ENCODE peak calls at places on chromosomes 16 and 17, in seven cellular contexts. One of them, this sample, is unnamed.

GRCh38 chr17:63263053-63263452 is 183.1 kb downstream of the CYB561 start:
- DNase-seq in body of pancreas: no peak
- DNase-seq in adrenal gland: no peak
- DNase-seq in heart left ventricle: no peak
- DNase-seq in gastrocnemius medialis: no peak
- DNase-seq in HCT116: no peak
- DNase-seq in ovary: no peak
- DNase-seq in this sample: no peak

GRCh38 chr16:57810197-57811024 is 8.1 kb upstream of the KIFC3 start:
- DNase-seq in body of pancreas: peak; percentile 94
- DNase-seq in adrenal gland: peak; percentile 72
- DNase-seq in heart left ventricle: peak; percentile 88
- DNase-seq in gastrocnemius medialis: peak; percentile 64
- DNase-seq in HCT116: peak; percentile 82
- DNase-seq in ovary: peak; percentile 66
- DNase-seq in this sample: peak; percentile 56

GRCh38 chr16:87041286-87041685 is 275.9 kb downstream of the C16orf95 start:
- DNase-seq in body of pancreas: no peak
- DNase-seq in adrenal gland: no peak
- DNase-seq in heart left ventricle: no peak
- DNase-seq in gastrocnemius medialis: no peak
- DNase-seq in HCT116: no peak
- DNase-seq in ovary: no peak
- DNase-seq in this sample: no peak

GRCh38 chr17:80861360-80861861 is 130.2 kb upstream of the CHMP6 start:
- DNase-seq in body of pancreas: no peak
- DNase-seq in adrenal gland: no peak
- DNase-seq in heart left ventricle: no peak
- DNase-seq in gastrocnemius medialis: no peak
- DNase-seq in HCT116: no peak
- DNase-seq in ovary: no peak
- DNase-seq in this sample: no peak

GRCh38 chr17:36863676-36864075 is 73.6 kb upstream of the LHX1 start:
- DNase-seq in body of pancreas: no peak
- DNase-seq in adrenal gland: no peak
- DNase-seq in heart left ventricle: no peak
- DNase-seq in gastrocnemius medialis: no peak
- DNase-seq in HCT116: no peak
- DNase-seq in ovary: no peak
- DNase-seq in this sample: no peak

GRCh38 chr16:1614226-1615102 is 2.3 kb downstream of the CRAMP1 start:
- DNase-seq in body of pancreas: peak; percentile 16
- DNase-seq in adrenal gland: peak; percentile 35
- DNase-seq in heart left ventricle: no peak
- DNase-seq in gastrocnemius medialis: no peak
- DNase-seq in HCT116: no peak
- DNase-seq in ovary: peak; percentile 27
- DNase-seq in this sample: no peak

GRCh38 chr17:30597776-30598288 is 120.6 kb downstream of the GOSR1 start:
- DNase-seq in body of pancreas: no peak
- DNase-seq in adrenal gland: no peak
- DNase-seq in heart left ventricle: no peak
- DNase-seq in gastrocnemius medialis: no peak
- DNase-seq in HCT116: no peak
- DNase-seq in ovary: no peak
- DNase-seq in this sample: no peak

GRCh38 chr17:50638851-50639767 is 4.4 kb downstream of the ABCC3 start:
- DNase-seq in body of pancreas: peak; percentile 98
- DNase-seq in adrenal gland: peak; percentile 93
- DNase-seq in heart left ventricle: peak; percentile 95
- DNase-seq in gastrocnemius medialis: peak; percentile 60
- DNase-seq in HCT116: peak; percentile 99
- DNase-seq in ovary: peak; percentile 93
- DNase-seq in this sample: peak; percentile 91

GRCh38 chr17:76569607-76570279 is 15.9 kb downstream of the ST6GALNAC2 start:
- DNase-seq in body of pancreas: peak; percentile 83
- DNase-seq in adrenal gland: peak; percentile 74
- DNase-seq in heart left ventricle: peak; percentile 44
- DNase-seq in gastrocnemius medialis: peak; percentile 75
- DNase-seq in HCT116: no peak
- DNase-seq in ovary: no peak
- DNase-seq in this sample: peak; percentile 67

GRCh38 chr16:86914850-86915717 is 336.7 kb downstream of the FOXL1 start:
- DNase-seq in body of pancreas: no peak
- DNase-seq in adrenal gland: no peak
- DNase-seq in heart left ventricle: no peak
- DNase-seq in gastrocnemius medialis: no peak
- DNase-seq in HCT116: no peak
- DNase-seq in ovary: no peak
- DNase-seq in this sample: no peak

GRCh38 chr17:1727258-1727789 is 2.8 kb downstream of the WDR81 start:
- DNase-seq in body of pancreas: no peak
- DNase-seq in adrenal gland: no peak
- DNase-seq in heart left ventricle: no peak
- DNase-seq in gastrocnemius medialis: no peak
- DNase-seq in HCT116: no peak
- DNase-seq in ovary: no peak
- DNase-seq in this sample: no peak

GRCh38 chr16:86509759-86510464 is 415 bp upstream of the FOXF1 start:
- DNase-seq in body of pancreas: peak; percentile 17
- DNase-seq in adrenal gland: no peak
- DNase-seq in heart left ventricle: no peak
- DNase-seq in gastrocnemius medialis: no peak
- DNase-seq in HCT116: no peak
- DNase-seq in ovary: peak; percentile 52
- DNase-seq in this sample: no peak

GRCh38 chr16:85015481-85016177 is 4.3 kb upstream of the ZDHHC7 start:
- DNase-seq in body of pancreas: no peak
- DNase-seq in adrenal gland: no peak
- DNase-seq in heart left ventricle: no peak
- DNase-seq in gastrocnemius medialis: no peak
- DNase-seq in HCT116: no peak
- DNase-seq in ovary: no peak
- DNase-seq in this sample: no peak

GRCh38 chr16:78022347-78022746 is at the start of gene CLEC3A:
- DNase-seq in body of pancreas: no peak
- DNase-seq in adrenal gland: no peak
- DNase-seq in heart left ventricle: no peak
- DNase-seq in gastrocnemius medialis: no peak
- DNase-seq in HCT116: no peak
- DNase-seq in ovary: no peak
- DNase-seq in this sample: no peak

GRCh38 chr17:22265807-22266206 is 573.5 kb downstream of the KCNJ18 start:
- DNase-seq in body of pancreas: no peak
- DNase-seq in adrenal gland: no peak
- DNase-seq in heart left ventricle: no peak
- DNase-seq in gastrocnemius medialis: no peak
- DNase-seq in HCT116: no peak
- DNase-seq in ovary: no peak
- DNase-seq in this sample: no peak

GRCh38 chr17:45307290-45308015 is 9.4 kb downstream of the MAP3K14 start:
- DNase-seq in body of pancreas: peak; percentile 77
- DNase-seq in adrenal gland: no peak
- DNase-seq in heart left ventricle: no peak
- DNase-seq in gastrocnemius medialis: no peak
- DNase-seq in HCT116: no peak
- DNase-seq in ovary: peak; percentile 72
- DNase-seq in this sample: peak; percentile 77

GRCh38 chr16:85608515-85608885 is 4.6 kb upstream of the GSE1 start:
- DNase-seq in body of pancreas: peak; percentile 37
- DNase-seq in adrenal gland: no peak
- DNase-seq in heart left ventricle: no peak
- DNase-seq in gastrocnemius medialis: no peak
- DNase-seq in HCT116: no peak
- DNase-seq in ovary: no peak
- DNase-seq in this sample: no peak

GRCh38 chr17:9968881-9969280 is 63.8 kb upstream of the RCVRN start:
- DNase-seq in body of pancreas: no peak
- DNase-seq in adrenal gland: no peak
- DNase-seq in heart left ventricle: peak; percentile 5
- DNase-seq in gastrocnemius medialis: no peak
- DNase-seq in HCT116: no peak
- DNase-seq in ovary: no peak
- DNase-seq in this sample: no peak

GRCh38 chr16:10509534-10510025 is 70.8 kb downstream of the EMP2 start:
- DNase-seq in body of pancreas: peak; percentile 80
- DNase-seq in adrenal gland: peak; percentile 74
- DNase-seq in heart left ventricle: peak; percentile 59
- DNase-seq in gastrocnemius medialis: peak; percentile 47
- DNase-seq in HCT116: peak; percentile 71
- DNase-seq in ovary: peak; percentile 60
- DNase-seq in this sample: no peak

GRCh38 chr17:61984826-61985225 is 57.0 kb upstream of the INTS2 start:
- DNase-seq in body of pancreas: no peak
- DNase-seq in adrenal gland: no peak
- DNase-seq in heart left ventricle: no peak
- DNase-seq in gastrocnemius medialis: no peak
- DNase-seq in HCT116: no peak
- DNase-seq in ovary: no peak
- DNase-seq in this sample: no peak

GRCh38 chr16:75250809-75251279 is 580 bp downstream of the BCAR1 start:
- DNase-seq in body of pancreas: peak; percentile 80
- DNase-seq in adrenal gland: peak; percentile 60
- DNase-seq in heart left ventricle: peak; percentile 46
- DNase-seq in gastrocnemius medialis: no peak
- DNase-seq in HCT116: no peak
- DNase-seq in ovary: no peak
- DNase-seq in this sample: no peak

GRCh38 chr16:75248142-75248535 is 3.3 kb downstream of the BCAR1 start:
- DNase-seq in body of pancreas: no peak
- DNase-seq in adrenal gland: no peak
- DNase-seq in heart left ventricle: no peak
- DNase-seq in gastrocnemius medialis: no peak
- DNase-seq in HCT116: no peak
- DNase-seq in ovary: no peak
- DNase-seq in this sample: no peak

GRCh38 chr16:75250089-75250808 is 1.2 kb downstream of the BCAR1 start:
- DNase-seq in body of pancreas: peak; percentile 88
- DNase-seq in adrenal gland: no peak
- DNase-seq in heart left ventricle: peak; percentile 76
- DNase-seq in gastrocnemius medialis: peak; percentile 83
- DNase-seq in HCT116: no peak
- DNase-seq in ovary: no peak
- DNase-seq in this sample: no peak

GRCh38 chr16:75248536-75249380 is 2.7 kb downstream of the BCAR1 start:
- DNase-seq in body of pancreas: no peak
- DNase-seq in adrenal gland: no peak
- DNase-seq in heart left ventricle: no peak
- DNase-seq in gastrocnemius medialis: no peak
- DNase-seq in HCT116: no peak
- DNase-seq in ovary: no peak
- DNase-seq in this sample: no peak

GRCh38 chr16:75249441-75249840 is 2.0 kb downstream of the BCAR1 start:
- DNase-seq in body of pancreas: no peak
- DNase-seq in adrenal gland: no peak
- DNase-seq in heart left ventricle: no peak
- DNase-seq in gastrocnemius medialis: no peak
- DNase-seq in HCT116: no peak
- DNase-seq in ovary: no peak
- DNase-seq in this sample: no peak
- TF ChIP-seq POLR2A in body of pancreas: no peak
- TF ChIP-seq POLR2A in adrenal gland: no peak
- TF ChIP-seq POLR2A in heart left ventricle: no peak
- TF ChIP-seq POLR2A in gastrocnemius medialis: no peak
- TF ChIP-seq POLR2A in HCT116: no peak
- TF ChIP-seq POLR2A in ovary: no peak
- TF ChIP-seq POLR2A in this sample: no peak

GRCh38 chr16:67733734-67734470 is 14.8 kb upstream of the GFOD2 start:
- DNase-seq in body of pancreas: no peak
- DNase-seq in adrenal gland: no peak
- DNase-seq in heart left ventricle: no peak
- DNase-seq in gastrocnemius medialis: no peak
- DNase-seq in HCT116: no peak
- DNase-seq in ovary: no peak
- DNase-seq in this sample: no peak
- H3K36me3 ChIP-seq in body of pancreas: peaks cover 10% of the 10 kb centered on the region
- H3K36me3 ChIP-seq in adrenal gland: no peaks in the 10 kb centered on the region
- H3K36me3 ChIP-seq in heart left ventricle: peaks cover 65% of the 10 kb centered on the region
- H3K36me3 ChIP-seq in gastrocnemius medialis: no peaks in the 10 kb centered on the region
- H3K36me3 ChIP-seq in HCT116: no peaks in the 10 kb centered on the region
- H3K36me3 ChIP-seq in ovary: no peaks in the 10 kb centered on the region
- H3K36me3 ChIP-seq in this sample: peaks cover 7% of the 10 kb centered on the region

GRCh38 chr16:81770008-81770407 is 9.1 kb upstream of the PLCG2 start:
- DNase-seq in body of pancreas: no peak
- DNase-seq in adrenal gland: no peak
- DNase-seq in heart left ventricle: no peak
- DNase-seq in gastrocnemius medialis: no peak
- DNase-seq in HCT116: no peak
- DNase-seq in ovary: no peak
- DNase-seq in this sample: no peak

GRCh38 chr16:81765111-81765919 is 13.8 kb upstream of the PLCG2 start:
- DNase-seq in body of pancreas: no peak
- DNase-seq in adrenal gland: no peak
- DNase-seq in heart left ventricle: no peak
- DNase-seq in gastrocnemius medialis: no peak
- DNase-seq in HCT116: no peak
- DNase-seq in ovary: no peak
- DNase-seq in this sample: no peak

DNA sequence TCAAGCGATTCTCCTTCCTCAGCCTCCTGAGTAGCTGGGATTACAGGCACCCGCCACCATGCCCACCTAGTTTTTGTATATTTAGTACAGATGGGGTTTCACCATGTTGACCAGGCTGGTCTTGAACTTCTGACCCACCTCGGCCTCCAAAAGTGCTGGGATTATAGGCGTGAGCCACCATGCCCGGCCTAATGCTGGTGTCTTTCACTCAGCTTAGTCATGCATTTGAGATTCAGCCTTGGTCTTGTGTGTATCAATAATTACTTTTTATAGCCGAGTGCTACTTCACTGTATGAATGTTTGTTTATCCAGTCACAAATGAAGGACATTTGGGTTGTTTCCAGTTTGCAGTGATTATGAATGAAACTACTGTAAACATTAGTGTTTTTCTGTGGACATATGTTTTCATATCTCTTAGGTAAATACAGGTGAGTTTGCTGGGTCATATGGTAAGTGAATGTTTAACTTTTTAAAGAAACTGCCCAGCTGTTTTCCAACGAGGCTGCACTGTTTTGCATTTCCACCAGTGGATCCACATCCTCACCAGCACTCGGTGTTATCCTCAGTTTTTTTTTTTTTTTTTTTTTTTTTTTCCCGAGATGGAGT is 11.0 kb upstream of the PLCG2 start:
- DNase-seq in body of pancreas: peak; percentile 61
- DNase-seq in adrenal gland: no peak
- DNase-seq in heart left ventricle: no peak
- DNase-seq in gastrocnemius medialis: no peak
- DNase-seq in HCT116: no peak
- DNase-seq in ovary: no peak
- DNase-seq in this sample: no peak
- TF ChIP-seq POLR2A in body of pancreas: no peak
- TF ChIP-seq POLR2A in adrenal gland: no peak
- TF ChIP-seq POLR2A in heart left ventricle: no peak
- TF ChIP-seq POLR2A in gastrocnemius medialis: no peak
- TF ChIP-seq POLR2A in HCT116: no peak
- TF ChIP-seq POLR2A in ovary: no peak
- TF ChIP-seq POLR2A in this sample: no peak

DNA sequence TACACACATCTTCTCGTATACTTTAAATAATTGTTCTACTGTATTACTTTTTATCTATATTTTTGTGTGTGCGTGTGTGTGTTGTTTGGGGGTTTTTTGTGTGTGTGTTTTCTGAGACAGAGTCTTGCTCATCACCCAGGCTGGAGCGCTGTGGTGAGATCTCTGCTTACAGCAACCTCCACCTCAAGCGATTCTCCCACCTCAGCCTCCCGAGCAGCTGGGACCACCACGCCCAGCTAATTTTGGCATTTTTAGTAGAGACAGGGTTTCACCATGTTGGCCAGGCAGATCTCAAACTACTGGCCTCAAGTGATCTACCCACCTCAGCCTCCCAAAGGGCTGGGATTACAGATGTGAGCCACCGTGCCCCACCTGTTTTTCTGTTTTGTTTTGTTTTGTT is 1.5 kb upstream of the CMTM4 start:
- DNase-seq in body of pancreas: no peak
- DNase-seq in adrenal gland: no peak
- DNase-seq in heart left ventricle: no peak
- DNase-seq in gastrocnemius medialis: no peak
- DNase-seq in HCT116: no peak
- DNase-seq in ovary: no peak
- DNase-seq in this sample: no peak
- H3K36me3 ChIP-seq in body of pancreas: no peaks in the 10 kb centered on the region
- H3K36me3 ChIP-seq in adrenal gland: no peaks in the 10 kb centered on the region
- H3K36me3 ChIP-seq in heart left ventricle: no peaks in the 10 kb centered on the region
- H3K36me3 ChIP-seq in gastrocnemius medialis: no peaks in the 10 kb centered on the region
- H3K36me3 ChIP-seq in HCT116: no peaks in the 10 kb centered on the region
- H3K36me3 ChIP-seq in ovary: no peaks in the 10 kb centered on the region
- H3K36me3 ChIP-seq in this sample: no peaks in the 10 kb centered on the region